ENCODE peak calls at places on chromosome 15, in seven cellular contexts. I is GM12891, B is K562, T is GM12878, W is SK-N-SH, R is HepG2, H is H1. G is an unnamed sample.
A peak's percentile ranks its signal among the peaks of the same experiment; 100 is the strongest.

GRCh38 chr15:23467110-23467600 is 20.1 kb upstream of the GOLGA6L2 start:
- DNase-seq in I (peak; percentile 14), B (no peak), T (no peak), W (peak; percentile 28), R (peak; percentile 23), H (no peak), G (no peak)

GRCh38 chr15:94524565-94524964 is 293.2 kb downstream of the MCTP2 start:
- DNase-seq in I (no peak), B (no peak), T (no peak), W (no peak), R (no peak), H (no peak), G (no peak)

GRCh38 chr15:44038801-44039200 is 156.3 kb downstream of the FRMD5 start:
- DNase-seq in I (no peak), B (no peak), T (no peak), W (no peak), R (peak; percentile 11), H (peak; percentile 52), G (no peak)

GRCh38 chr15:95557226-95558046 is 773.1 kb upstream of the NR2F2 start:
- DNase-seq in I (no peak), B (peak; percentile 57), T (peak; percentile 12), W (no peak), R (peak; percentile 1), H (no peak), G (no peak)

GRCh38 chr15:101250931-101251829 is 668 bp downstream of the CHSY1 start:
- DNase-seq in I (no peak), B (peak; percentile 69), T (no peak), W (peak; percentile 68), R (no peak), H (no peak), G (no peak)

GRCh38 chr15:73922186-73923151 is 3.8 kb upstream of the LOXL1 start:
- DNase-seq in I (no peak), B (no peak), T (no peak), W (no peak), R (no peak), H (peak; percentile 74), G (no peak)

GRCh38 chr15:92636950-92637481 is 18.6 kb downstream of the FAM174B start:
- DNase-seq in I (no peak), B (peak; percentile 39), T (no peak), W (peak; percentile 57), R (no peak), H (peak; percentile 79), G (no peak)

GRCh38 chr15:59594493-59594942 is 17.1 kb upstream of the GCNT3 start:
- DNase-seq in I (no peak), B (no peak), T (no peak), W (no peak), R (peak; percentile 84), H (no peak), G (no peak)

GRCh38 chr15:92315595-92316211 is 78.0 kb upstream of the ST8SIA2 start:
- DNase-seq in I (no peak), B (no peak), T (no peak), W (no peak), R (no peak), H (no peak), G (no peak)

GRCh38 chr15:44781128-44781810 is 44.9 kb downstream of the TRIM69 start:
- DNase-seq in I (no peak), B (no peak), T (no peak), W (no peak), R (no peak), H (no peak), G (no peak)

GRCh38 chr15:66486887-66487286 is 10.7 kb downstream of the SNAPC5 start:
- DNase-seq in I (no peak), B (no peak), T (no peak), W (no peak), R (no peak), H (no peak), G (no peak)

GRCh38 chr15:74418575-74419338 is 15.0 kb downstream of the SEMA7A start:
- DNase-seq in I (no peak), B (no peak), T (no peak), W (no peak), R (no peak), H (no peak), G (no peak)

GRCh38 chr15:75533945-75534344 is 45.2 kb downstream of the PTPN9 start:
- DNase-seq in I (no peak), B (no peak), T (no peak), W (no peak), R (no peak), H (no peak), G (no peak)

GRCh38 chr15:59401810-59402569 is 29.3 kb upstream of the MYO1E start:
- DNase-seq in I (no peak), B (no peak), T (no peak), W (no peak), R (no peak), H (no peak), G (no peak)

GRCh38 chr15:95169701-95170459 is 938.5 kb downstream of the MCTP2 start:
- DNase-seq in I (no peak), B (no peak), T (no peak), W (no peak), R (no peak), H (no peak), G (no peak)

GRCh38 chr15:62141643-62142588 is 23.2 kb downstream of the C2CD4B start:
- DNase-seq in I (no peak), B (no peak), T (no peak), W (no peak), R (no peak), H (no peak), G (no peak)

GRCh38 chr15:75866916-75867315 is 23.7 kb downstream of the UBE2Q2 start:
- DNase-seq in I (no peak), B (no peak), T (no peak), W (no peak), R (no peak), H (no peak), G (no peak)

GRCh38 chr15:67433495-67434099 is 87.3 kb upstream of the C15orf61 start:
- DNase-seq in I (peak; percentile 22), B (peak; percentile 64), T (peak; percentile 15), W (peak; percentile 63), R (peak; percentile 24), H (peak; percentile 79), G (peak; percentile 13)

GRCh38 chr15:95894407-95894956 is 436.0 kb upstream of the NR2F2 start:
- DNase-seq in I (no peak), B (no peak), T (no peak), W (no peak), R (no peak), H (no peak), G (no peak)

GRCh38 chr15:101022306-101022705 is 103.1 kb downstream of the LRRK1 start:
- DNase-seq in I (no peak), B (no peak), T (no peak), W (no peak), R (no peak), H (peak; percentile 23), G (no peak)

GRCh38 chr15:73914145-73914544 is 12.1 kb upstream of the LOXL1 start:
- DNase-seq in I (no peak), B (no peak), T (no peak), W (no peak), R (no peak), H (no peak), G (no peak)

GRCh38 chr15:45536951-45537350 is 14.4 kb upstream of the SLC30A4 start:
- DNase-seq in I (no peak), B (no peak), T (no peak), W (no peak), R (no peak), H (no peak), G (no peak)

GRCh38 chr15:82135645-82136044 is 89.8 kb upstream of the MEX3B start:
- DNase-seq in I (no peak), B (no peak), T (no peak), W (no peak), R (no peak), H (no peak), G (no peak)

DNA sequence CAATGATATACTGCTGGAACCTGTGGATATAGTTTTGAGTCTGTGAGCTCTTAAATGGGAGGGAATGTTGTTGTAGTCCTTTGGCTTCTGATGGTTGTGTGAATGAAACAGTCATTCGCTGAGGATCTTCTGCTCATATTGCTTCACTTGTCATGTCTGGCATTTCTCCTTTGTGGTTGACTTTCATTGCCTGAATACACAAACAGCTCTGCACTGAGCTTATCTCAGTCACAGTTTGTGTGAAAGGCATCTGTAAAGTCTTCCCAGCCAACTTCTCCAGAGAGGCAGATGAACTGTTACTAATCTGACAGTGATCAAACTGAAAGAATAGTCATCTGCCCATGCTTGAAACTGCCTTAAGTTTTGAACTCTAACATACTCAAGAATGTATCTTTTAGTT is 59.8 kb downstream of the TMED3 start:
- DNase-seq in I (no peak), B (no peak), T (no peak), W (no peak), R (no peak), H (no peak), G (no peak)
- TF ChIP-seq TAF1 in I (no peak), B (no peak), T (no peak), W (no peak), R (no peak), H (no peak), G (no peak)

GRCh38 chr15:78105541-78106241 is 13.3 kb downstream of the SH2D7 start:
- DNase-seq in I (no peak), B (no peak), T (no peak), W (no peak), R (peak; percentile 35), H (no peak), G (no peak)
- TF ChIP-seq POLR2AphosphoS5 in I (no peak), B (no peak), T (no peak), W (no peak), R (no peak), H (no peak), G (no peak)

GRCh38 chr15:91018178-91018577 is 4.2 kb downstream of the VPS33B start:
- DNase-seq in I (no peak), B (no peak), T (no peak), W (no peak), R (no peak), H (no peak), G (no peak)

GRCh38 chr15:91021516-91022074 is 799 bp downstream of the VPS33B start:
- DNase-seq in I (no peak), B (no peak), T (no peak), W (peak; percentile 61), R (peak; percentile 5), H (no peak), G (no peak)

GRCh38 chr15:91023720-91024119 is 1.3 kb upstream of the VPS33B start:
- DNase-seq in I (no peak), B (no peak), T (no peak), W (no peak), R (no peak), H (no peak), G (no peak)

GRCh38 chr15:91022075-91022831 is at the start of gene VPS33B:
- DNase-seq in I (peak; percentile 43), B (peak; percentile 86), T (peak; percentile 63), W (peak; percentile 85), R (peak; percentile 86), H (peak; percentile 86), G (peak; percentile 53)

DNA sequence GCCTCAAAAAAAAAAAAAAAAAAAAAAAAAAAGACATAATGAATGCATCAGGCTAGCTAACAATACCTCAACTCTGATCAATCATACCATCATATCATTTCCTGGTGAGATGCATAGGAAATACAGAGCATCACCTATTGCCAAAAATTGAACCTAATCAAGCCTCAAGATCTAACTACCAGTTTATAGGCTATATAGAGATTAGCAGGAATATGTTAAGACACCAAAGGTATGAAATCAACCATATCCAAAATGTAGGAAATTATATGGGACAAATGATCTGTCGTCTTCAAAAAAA is 387 bp upstream of the VPS33B start:
- DNase-seq in I (no peak), B (no peak), T (no peak), W (no peak), R (no peak), H (no peak), G (no peak)
- TF ChIP-seq TAF1 in I (no peak), B (no peak), T (no peak), W (no peak), R (no peak), H (no peak), G (no peak)

GRCh38 chr15:39624806-39625205 is 43.9 kb downstream of the THBS1 start:
- DNase-seq in I (no peak), B (no peak), T (peak; percentile 45), W (no peak), R (peak; percentile 50), H (no peak), G (no peak)
- TF ChIP-seq POLR2AphosphoS5 in I (no peak), B (no peak), T (no peak), W (peak; percentile 31), R (no peak), H (no peak), G (no peak)